ENCODE peak calls at places on chromosomes 1 and 21, in eight cellular contexts. One of them, this sample, is unnamed.

GRCh38 chr1:51729156-51729823 is 112.4 kb downstream of the OSBPL9 start:
- DNase-seq in sigmoid colon: peak
- DNase-seq in upper lobe of left lung: peak
- DNase-seq in esophagus muscularis mucosa: no peak
- DNase-seq in stomach: peak
- DNase-seq in K562: peak
- DNase-seq in transverse colon: peak
- DNase-seq in HepG2: peak
- DNase-seq in this sample: peak

GRCh38 chr1:97306504-97306903 is 584.9 kb downstream of the PTBP2 start:
- DNase-seq in sigmoid colon: no peak
- DNase-seq in upper lobe of left lung: no peak
- DNase-seq in stomach: no peak
- DNase-seq in K562: no peak
- DNase-seq in esophagus muscularis mucosa: no peak
- DNase-seq in HepG2: no peak
- DNase-seq in transverse colon: no peak
- DNase-seq in this sample: no peak

GRCh38 chr1:15848929-15849774 is 1.6 kb downstream of the SPEN start:
- DNase-seq in upper lobe of left lung: peak
- DNase-seq in transverse colon: peak
- DNase-seq in K562: peak
- DNase-seq in HepG2: peak
- DNase-seq in stomach: peak
- DNase-seq in esophagus muscularis mucosa: peak
- DNase-seq in sigmoid colon: peak
- DNase-seq in this sample: peak

GRCh38 chr1:153877112-153877511 is 45.7 kb downstream of the GATAD2B start:
- DNase-seq in upper lobe of left lung: no peak
- DNase-seq in esophagus muscularis mucosa: no peak
- DNase-seq in transverse colon: no peak
- DNase-seq in stomach: no peak
- DNase-seq in K562: no peak
- DNase-seq in sigmoid colon: no peak
- DNase-seq in HepG2: no peak
- DNase-seq in this sample: no peak

GRCh38 chr1:95364546-95364945 is 130.5 kb downstream of the RWDD3 start:
- DNase-seq in stomach: no peak
- DNase-seq in upper lobe of left lung: no peak
- DNase-seq in HepG2: no peak
- DNase-seq in K562: no peak
- DNase-seq in transverse colon: no peak
- DNase-seq in sigmoid colon: no peak
- DNase-seq in esophagus muscularis mucosa: no peak
- DNase-seq in this sample: no peak

GRCh38 chr1:94920061-94920460 is 6.8 kb downstream of the CNN3 start:
- DNase-seq in transverse colon: no peak
- DNase-seq in stomach: no peak
- DNase-seq in upper lobe of left lung: no peak
- DNase-seq in K562: no peak
- DNase-seq in esophagus muscularis mucosa: no peak
- DNase-seq in sigmoid colon: no peak
- DNase-seq in HepG2: peak
- DNase-seq in this sample: no peak

GRCh38 chr21:38938343-38938742 is 132.6 kb downstream of the ETS2 start:
- DNase-seq in stomach: no peak
- DNase-seq in HepG2: no peak
- DNase-seq in upper lobe of left lung: no peak
- DNase-seq in sigmoid colon: no peak
- DNase-seq in transverse colon: no peak
- DNase-seq in K562: no peak
- DNase-seq in esophagus muscularis mucosa: no peak
- DNase-seq in this sample: no peak

GRCh38 chr1:88983791-88984552 is 8.5 kb downstream of the KYAT3 start:
- DNase-seq in stomach: no peak
- DNase-seq in HepG2: peak
- DNase-seq in esophagus muscularis mucosa: no peak
- DNase-seq in K562: peak
- DNase-seq in sigmoid colon: no peak
- DNase-seq in upper lobe of left lung: no peak
- DNase-seq in transverse colon: no peak
- DNase-seq in this sample: no peak

GRCh38 chr1:220044683-220045355 is 1.5 kb downstream of the EPRS1 start:
- DNase-seq in stomach: no peak
- DNase-seq in upper lobe of left lung: no peak
- DNase-seq in K562: no peak
- DNase-seq in sigmoid colon: no peak
- DNase-seq in HepG2: peak
- DNase-seq in transverse colon: no peak
- DNase-seq in esophagus muscularis mucosa: no peak
- DNase-seq in this sample: no peak

GRCh38 chr1:47181095-47181954 is 8.5 kb downstream of the PDZK1IP1 start:
- DNase-seq in esophagus muscularis mucosa: peak
- DNase-seq in stomach: peak
- DNase-seq in upper lobe of left lung: no peak
- DNase-seq in transverse colon: no peak
- DNase-seq in sigmoid colon: no peak
- DNase-seq in HepG2: no peak
- DNase-seq in K562: peak
- DNase-seq in this sample: no peak

GRCh38 chr1:66055092-66055491 is 262.4 kb downstream of the PDE4B start:
- DNase-seq in upper lobe of left lung: no peak
- DNase-seq in stomach: no peak
- DNase-seq in K562: no peak
- DNase-seq in sigmoid colon: no peak
- DNase-seq in transverse colon: no peak
- DNase-seq in HepG2: no peak
- DNase-seq in esophagus muscularis mucosa: no peak
- DNase-seq in this sample: no peak

GRCh38 chr1:54885863-54886723 is 902 bp downstream of the DHCR24 start:
- DNase-seq in HepG2: peak
- DNase-seq in esophagus muscularis mucosa: no peak
- DNase-seq in K562: peak
- DNase-seq in stomach: peak
- DNase-seq in sigmoid colon: no peak
- DNase-seq in transverse colon: peak
- DNase-seq in upper lobe of left lung: peak
- DNase-seq in this sample: no peak

GRCh38 chr1:181119076-181119989 is 30.8 kb downstream of the IER5 start:
- DNase-seq in upper lobe of left lung: no peak
- DNase-seq in stomach: no peak
- DNase-seq in transverse colon: no peak
- DNase-seq in sigmoid colon: no peak
- DNase-seq in esophagus muscularis mucosa: no peak
- DNase-seq in HepG2: no peak
- DNase-seq in K562: no peak
- DNase-seq in this sample: peak

GRCh38 chr1:152347116-152347728 is 12.6 kb downstream of the FLG2 start:
- DNase-seq in esophagus muscularis mucosa: no peak
- DNase-seq in stomach: no peak
- DNase-seq in transverse colon: no peak
- DNase-seq in HepG2: peak
- DNase-seq in K562: peak
- DNase-seq in sigmoid colon: no peak
- DNase-seq in upper lobe of left lung: peak
- DNase-seq in this sample: no peak

GRCh38 chr1:66247415-66248208 is 286.3 kb upstream of the SGIP1 start:
- DNase-seq in upper lobe of left lung: no peak
- DNase-seq in transverse colon: no peak
- DNase-seq in K562: no peak
- DNase-seq in stomach: no peak
- DNase-seq in sigmoid colon: no peak
- DNase-seq in HepG2: no peak
- DNase-seq in esophagus muscularis mucosa: no peak
- DNase-seq in this sample: no peak

GRCh38 chr1:7621334-7622219 is 149.5 kb upstream of the VAMP3 start:
- DNase-seq in K562: no peak
- DNase-seq in stomach: no peak
- DNase-seq in upper lobe of left lung: no peak
- DNase-seq in HepG2: no peak
- DNase-seq in sigmoid colon: peak
- DNase-seq in esophagus muscularis mucosa: no peak
- DNase-seq in transverse colon: no peak
- DNase-seq in this sample: peak

DNA sequence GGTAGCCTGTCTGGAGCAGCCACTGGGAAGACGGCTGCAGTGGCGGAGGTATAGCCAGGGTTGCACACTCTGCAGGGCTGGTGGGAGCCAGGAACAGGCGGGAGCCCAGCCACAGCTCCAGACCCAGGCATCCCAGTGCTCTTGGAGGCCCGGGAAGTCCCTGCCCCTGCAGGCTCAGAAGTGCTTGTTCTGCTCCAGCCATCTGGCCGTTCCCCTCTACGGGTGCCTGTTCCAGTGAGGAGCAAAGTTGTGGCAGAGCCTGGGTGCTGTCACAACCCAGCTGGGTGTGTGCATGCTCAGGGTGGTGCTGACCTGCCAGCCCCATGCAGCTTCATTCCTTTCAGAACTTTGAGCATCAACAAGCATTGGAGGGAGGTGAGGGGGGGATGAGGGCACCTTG is 31.7 kb upstream of the BACE2 start:
- DNase-seq in sigmoid colon: no peak
- DNase-seq in K562: no peak
- DNase-seq in transverse colon: no peak
- DNase-seq in esophagus muscularis mucosa: no peak
- DNase-seq in upper lobe of left lung: no peak
- DNase-seq in stomach: no peak
- DNase-seq in HepG2: no peak
- DNase-seq in this sample: no peak
- TF ChIP-seq POLR2AphosphoS5 in sigmoid colon: no peak
- TF ChIP-seq POLR2AphosphoS5 in K562: no peak
- TF ChIP-seq POLR2AphosphoS5 in transverse colon: no peak
- TF ChIP-seq POLR2AphosphoS5 in esophagus muscularis mucosa: no peak
- TF ChIP-seq POLR2AphosphoS5 in upper lobe of left lung: no peak
- TF ChIP-seq POLR2AphosphoS5 in stomach: no peak
- TF ChIP-seq POLR2AphosphoS5 in HepG2: no peak
- TF ChIP-seq POLR2AphosphoS5 in this sample: no peak

GRCh38 chr1:113055570-113055969 is 17.4 kb upstream of the LRIG2 start:
- DNase-seq in HepG2: no peak
- DNase-seq in esophagus muscularis mucosa: no peak
- DNase-seq in K562: no peak
- DNase-seq in stomach: no peak
- DNase-seq in upper lobe of left lung: no peak
- DNase-seq in transverse colon: no peak
- DNase-seq in sigmoid colon: no peak
- DNase-seq in this sample: no peak

GRCh38 chr1:113053344-113054138 is 19.5 kb upstream of the LRIG2 start:
- DNase-seq in esophagus muscularis mucosa: no peak
- DNase-seq in upper lobe of left lung: no peak
- DNase-seq in K562: no peak
- DNase-seq in sigmoid colon: no peak
- DNase-seq in stomach: no peak
- DNase-seq in transverse colon: no peak
- DNase-seq in HepG2: no peak
- DNase-seq in this sample: no peak

GRCh38 chr1:113057006-113057405 is 16.0 kb upstream of the LRIG2 start:
- DNase-seq in transverse colon: peak
- DNase-seq in upper lobe of left lung: no peak
- DNase-seq in stomach: no peak
- DNase-seq in sigmoid colon: no peak
- DNase-seq in K562: no peak
- DNase-seq in HepG2: no peak
- DNase-seq in esophagus muscularis mucosa: no peak
- DNase-seq in this sample: no peak

DNA sequence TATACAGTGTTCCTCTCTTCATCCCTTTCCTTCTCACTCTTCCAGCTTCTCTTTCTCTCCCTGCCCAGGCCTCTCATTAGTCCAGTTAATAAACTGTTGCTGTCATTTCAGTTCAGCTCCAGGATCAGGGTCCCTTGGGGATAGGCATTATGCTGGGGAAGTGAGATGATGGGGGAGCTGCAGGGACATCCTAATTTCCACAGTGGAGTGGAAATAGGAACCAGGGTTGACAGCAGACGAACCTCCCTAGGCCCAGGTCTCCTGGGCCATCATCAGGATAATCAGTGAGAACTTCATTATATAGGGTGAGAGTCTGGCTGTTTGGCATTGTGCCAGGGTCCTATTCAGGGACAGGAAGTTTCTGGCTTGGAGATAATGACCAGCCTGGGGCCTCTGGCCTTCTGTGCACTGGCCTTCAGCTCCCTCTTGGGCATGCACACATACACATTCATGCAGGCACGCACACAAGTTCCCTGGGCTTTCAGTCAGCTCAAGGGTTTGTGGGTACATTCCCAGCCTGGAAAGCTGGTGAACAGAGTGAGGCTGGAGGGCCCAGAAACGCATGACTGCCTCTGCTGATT is 14.0 kb upstream of the LRIG2 start:
- DNase-seq in transverse colon: no peak
- DNase-seq in stomach: no peak
- DNase-seq in K562: no peak
- DNase-seq in HepG2: no peak
- DNase-seq in sigmoid colon: no peak
- DNase-seq in upper lobe of left lung: no peak
- DNase-seq in esophagus muscularis mucosa: no peak
- DNase-seq in this sample: no peak
- TF ChIP-seq EP300 in transverse colon: no peak
- TF ChIP-seq EP300 in stomach: no peak
- TF ChIP-seq EP300 in K562: no peak
- TF ChIP-seq EP300 in HepG2: no peak
- TF ChIP-seq EP300 in sigmoid colon: no peak
- TF ChIP-seq EP300 in upper lobe of left lung: no peak
- TF ChIP-seq EP300 in esophagus muscularis mucosa: no peak
- TF ChIP-seq EP300 in this sample: no peak

DNA sequence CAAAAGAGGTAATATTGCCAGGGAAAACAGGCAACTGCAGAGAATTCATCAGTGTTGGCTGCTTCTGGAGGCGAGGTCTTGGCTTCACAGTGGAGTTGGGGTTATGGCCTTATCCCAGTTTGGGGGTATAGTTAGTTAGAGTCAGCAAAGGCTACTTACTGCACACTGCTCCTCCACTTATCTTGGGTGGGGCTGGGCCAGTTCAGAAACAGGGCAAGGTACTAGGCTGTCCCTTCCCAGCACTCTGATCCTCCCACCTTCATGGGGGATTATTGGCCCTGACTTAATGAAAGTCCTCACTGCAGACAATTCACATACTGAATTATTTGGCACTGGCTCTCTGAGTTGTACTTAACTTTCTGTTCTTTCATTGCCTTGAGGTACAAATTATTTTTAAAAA is 189.6 kb downstream of the NRIP1 start:
- DNase-seq in sigmoid colon: no peak
- DNase-seq in esophagus muscularis mucosa: no peak
- DNase-seq in stomach: no peak
- DNase-seq in transverse colon: no peak
- DNase-seq in HepG2: no peak
- DNase-seq in upper lobe of left lung: no peak
- DNase-seq in K562: no peak
- DNase-seq in this sample: no peak
- TF ChIP-seq POLR2AphosphoS5 in sigmoid colon: no peak
- TF ChIP-seq POLR2AphosphoS5 in esophagus muscularis mucosa: no peak
- TF ChIP-seq POLR2AphosphoS5 in stomach: no peak
- TF ChIP-seq POLR2AphosphoS5 in transverse colon: no peak
- TF ChIP-seq POLR2AphosphoS5 in HepG2: no peak
- TF ChIP-seq POLR2AphosphoS5 in upper lobe of left lung: no peak
- TF ChIP-seq POLR2AphosphoS5 in K562: no peak
- TF ChIP-seq POLR2AphosphoS5 in this sample: no peak

DNA sequence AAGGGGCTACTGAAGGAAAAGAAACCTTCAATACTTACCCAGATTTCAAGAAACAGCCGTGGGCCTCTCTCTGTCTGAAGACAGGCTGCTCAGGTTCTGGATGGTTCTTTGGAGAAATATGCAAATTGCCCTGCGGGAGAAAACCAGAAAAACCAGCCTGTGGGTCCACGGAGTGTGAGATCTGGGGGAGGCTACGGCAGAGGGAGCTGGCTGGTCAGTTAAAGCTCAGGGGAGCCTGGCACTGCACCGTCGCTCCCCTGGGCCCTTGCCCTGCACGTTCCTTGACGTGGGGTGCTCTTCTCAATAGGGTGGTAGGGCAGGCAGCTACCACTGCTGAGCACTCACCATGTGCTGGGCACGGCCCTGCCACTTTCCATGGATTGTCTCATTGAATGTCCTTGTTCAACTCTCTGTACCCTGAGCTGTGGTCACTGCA is 12.7 kb downstream of the TMCO4 start:
- DNase-seq in sigmoid colon: no peak
- DNase-seq in upper lobe of left lung: peak
- DNase-seq in K562: no peak
- DNase-seq in transverse colon: peak
- DNase-seq in esophagus muscularis mucosa: no peak
- DNase-seq in stomach: peak
- DNase-seq in HepG2: no peak
- DNase-seq in this sample: no peak
- TF ChIP-seq EP300 in sigmoid colon: no peak
- TF ChIP-seq EP300 in upper lobe of left lung: no peak
- TF ChIP-seq EP300 in K562: no peak
- TF ChIP-seq EP300 in transverse colon: no peak
- TF ChIP-seq EP300 in esophagus muscularis mucosa: no peak
- TF ChIP-seq EP300 in stomach: no peak
- TF ChIP-seq EP300 in HepG2: no peak
- TF ChIP-seq EP300 in this sample: no peak